ENCODE peak calls at places on chromosomes 11 and 22, in ten cellular contexts. One of them, this sample, is unnamed.

GRCh38 chr11:11789735-11790369 is 51.9 kb upstream of the USP47 start:
- DNase-seq in IMR-90: peak; percentile 40
- DNase-seq in HCT116: no peak
- DNase-seq in right atrium auricular region: no peak
- DNase-seq in mesendoderm: peak; percentile 13
- DNase-seq in heart right ventricle: no peak
- DNase-seq in spleen: no peak
- DNase-seq in CD8-positive, alpha-beta memory T cell: no peak
- DNase-seq in Panc1: no peak
- DNase-seq in naive thymus-derived CD4-positive, alpha-beta T cell: no peak
- DNase-seq in this sample: no peak

GRCh38 chr11:47147250-47147649 is 29.4 kb downstream of the ARFGAP2 start:
- DNase-seq in Panc1: no peak
- DNase-seq in CD8-positive, alpha-beta memory T cell: no peak
- DNase-seq in mesendoderm: peak; percentile 70
- DNase-seq in IMR-90: no peak
- DNase-seq in right atrium auricular region: no peak
- DNase-seq in heart right ventricle: no peak
- DNase-seq in HCT116: no peak
- DNase-seq in spleen: no peak
- DNase-seq in naive thymus-derived CD4-positive, alpha-beta T cell: no peak
- DNase-seq in this sample: no peak

GRCh38 chr11:78202733-78203167 is 14.0 kb downstream of the USP35 start:
- DNase-seq in mesendoderm: no peak
- DNase-seq in right atrium auricular region: no peak
- DNase-seq in spleen: peak; percentile 14
- DNase-seq in HCT116: no peak
- DNase-seq in Panc1: no peak
- DNase-seq in CD8-positive, alpha-beta memory T cell: peak; percentile 84
- DNase-seq in IMR-90: no peak
- DNase-seq in heart right ventricle: no peak
- DNase-seq in naive thymus-derived CD4-positive, alpha-beta T cell: peak; percentile 43
- DNase-seq in this sample: no peak

GRCh38 chr11:120807414-120808150 is 216.3 kb upstream of the TBCEL start:
- DNase-seq in IMR-90: peak; percentile 95
- DNase-seq in Panc1: peak; percentile 62
- DNase-seq in CD8-positive, alpha-beta memory T cell: no peak
- DNase-seq in HCT116: no peak
- DNase-seq in heart right ventricle: no peak
- DNase-seq in naive thymus-derived CD4-positive, alpha-beta T cell: no peak
- DNase-seq in spleen: no peak
- DNase-seq in right atrium auricular region: no peak
- DNase-seq in mesendoderm: peak; percentile 88
- DNase-seq in this sample: peak; percentile 68

GRCh38 chr22:46069518-46070214 is 80.7 kb upstream of the PPARA start:
- DNase-seq in heart right ventricle: peak; percentile 90
- DNase-seq in HCT116: peak; percentile 91
- DNase-seq in IMR-90: peak; percentile 91
- DNase-seq in mesendoderm: no peak
- DNase-seq in right atrium auricular region: peak; percentile 94
- DNase-seq in Panc1: peak; percentile 84
- DNase-seq in CD8-positive, alpha-beta memory T cell: peak; percentile 39
- DNase-seq in naive thymus-derived CD4-positive, alpha-beta T cell: peak; percentile 47
- DNase-seq in spleen: peak; percentile 89
- DNase-seq in this sample: no peak

GRCh38 chr11:68090706-68091105 is 30.5 kb downstream of the CHKA start:
- DNase-seq in Panc1: no peak
- DNase-seq in heart right ventricle: no peak
- DNase-seq in mesendoderm: no peak
- DNase-seq in spleen: no peak
- DNase-seq in HCT116: no peak
- DNase-seq in CD8-positive, alpha-beta memory T cell: no peak
- DNase-seq in naive thymus-derived CD4-positive, alpha-beta T cell: no peak
- DNase-seq in right atrium auricular region: no peak
- DNase-seq in IMR-90: peak; percentile 11
- DNase-seq in this sample: no peak

GRCh38 chr11:127651888-127652221 is 651.3 kb upstream of the KIRREL3 start:
- DNase-seq in HCT116: no peak
- DNase-seq in right atrium auricular region: no peak
- DNase-seq in mesendoderm: no peak
- DNase-seq in IMR-90: peak; percentile 48
- DNase-seq in CD8-positive, alpha-beta memory T cell: no peak
- DNase-seq in Panc1: peak; percentile 36
- DNase-seq in heart right ventricle: no peak
- DNase-seq in spleen: no peak
- DNase-seq in naive thymus-derived CD4-positive, alpha-beta T cell: no peak
- DNase-seq in this sample: no peak

GRCh38 chr22:26592368-26593015 is 2.6 kb upstream of the TPST2 start:
- DNase-seq in Panc1: no peak
- DNase-seq in naive thymus-derived CD4-positive, alpha-beta T cell: peak; percentile 48
- DNase-seq in mesendoderm: no peak
- DNase-seq in HCT116: no peak
- DNase-seq in CD8-positive, alpha-beta memory T cell: peak; percentile 82
- DNase-seq in spleen: peak; percentile 87
- DNase-seq in IMR-90: no peak
- DNase-seq in right atrium auricular region: no peak
- DNase-seq in heart right ventricle: no peak
- DNase-seq in this sample: no peak

GRCh38 chr11:67611704-67612587 is 5.2 kb downstream of the NDUFV1 start:
- DNase-seq in naive thymus-derived CD4-positive, alpha-beta T cell: no peak
- DNase-seq in right atrium auricular region: no peak
- DNase-seq in spleen: no peak
- DNase-seq in mesendoderm: no peak
- DNase-seq in IMR-90: no peak
- DNase-seq in Panc1: no peak
- DNase-seq in HCT116: no peak
- DNase-seq in heart right ventricle: no peak
- DNase-seq in CD8-positive, alpha-beta memory T cell: no peak
- DNase-seq in this sample: no peak

GRCh38 chr11:113251281-113251680 is 63.1 kb upstream of the TTC12 start:
- DNase-seq in mesendoderm: no peak
- DNase-seq in naive thymus-derived CD4-positive, alpha-beta T cell: no peak
- DNase-seq in heart right ventricle: no peak
- DNase-seq in CD8-positive, alpha-beta memory T cell: no peak
- DNase-seq in Panc1: no peak
- DNase-seq in IMR-90: no peak
- DNase-seq in spleen: no peak
- DNase-seq in HCT116: no peak
- DNase-seq in right atrium auricular region: no peak
- DNase-seq in this sample: no peak

GRCh38 chr22:30940655-30941362 is 27.8 kb downstream of the MORC2 start:
- DNase-seq in HCT116: no peak
- DNase-seq in naive thymus-derived CD4-positive, alpha-beta T cell: no peak
- DNase-seq in IMR-90: no peak
- DNase-seq in spleen: no peak
- DNase-seq in right atrium auricular region: no peak
- DNase-seq in CD8-positive, alpha-beta memory T cell: peak; percentile 55
- DNase-seq in mesendoderm: no peak
- DNase-seq in Panc1: no peak
- DNase-seq in heart right ventricle: no peak
- DNase-seq in this sample: no peak

GRCh38 chr22:47200273-47201051 is 438.0 kb downstream of the TBC1D22A start:
- DNase-seq in Panc1: no peak
- DNase-seq in right atrium auricular region: peak; percentile 55
- DNase-seq in IMR-90: no peak
- DNase-seq in heart right ventricle: no peak
- DNase-seq in CD8-positive, alpha-beta memory T cell: no peak
- DNase-seq in HCT116: no peak
- DNase-seq in naive thymus-derived CD4-positive, alpha-beta T cell: no peak
- DNase-seq in mesendoderm: no peak
- DNase-seq in spleen: peak; percentile 69
- DNase-seq in this sample: no peak

DNA sequence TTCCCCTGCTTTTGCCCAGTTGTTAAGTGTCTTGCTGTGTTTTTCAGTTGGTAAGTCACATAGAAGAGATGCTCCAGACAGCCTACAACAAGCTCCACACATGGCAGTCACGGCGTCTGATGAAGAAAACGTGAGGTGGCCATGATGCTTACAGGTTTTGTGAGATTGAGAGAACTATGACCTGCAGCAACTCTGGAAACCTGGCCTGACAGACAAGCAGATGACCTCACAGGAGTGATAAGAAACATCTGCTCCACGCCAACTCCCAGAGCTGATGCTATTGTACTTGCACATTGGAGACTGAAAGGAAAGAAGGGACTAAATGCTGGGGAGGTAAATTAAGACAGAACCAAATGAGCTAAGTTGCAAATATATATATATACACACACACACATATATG is 28.6 kb upstream of the LDHA start:
- DNase-seq in Panc1: no peak
- DNase-seq in heart right ventricle: no peak
- DNase-seq in CD8-positive, alpha-beta memory T cell: no peak
- DNase-seq in naive thymus-derived CD4-positive, alpha-beta T cell: no peak
- DNase-seq in spleen: no peak
- DNase-seq in right atrium auricular region: no peak
- DNase-seq in HCT116: no peak
- DNase-seq in mesendoderm: no peak
- DNase-seq in IMR-90: no peak
- DNase-seq in this sample: no peak
- H3K36me3 ChIP-seq in Panc1: peaks cover 36% of the 10 kb centered on the region
- H3K36me3 ChIP-seq in heart right ventricle: no peaks in the 10 kb centered on the region
- H3K36me3 ChIP-seq in CD8-positive, alpha-beta memory T cell: peaks cover 44% of the 10 kb centered on the region
- H3K36me3 ChIP-seq in naive thymus-derived CD4-positive, alpha-beta T cell: peaks cover 42% of the 10 kb centered on the region
- H3K36me3 ChIP-seq in spleen: peaks cover 68% of the 10 kb centered on the region
- H3K36me3 ChIP-seq in right atrium auricular region: peaks cover 66% of the 10 kb centered on the region
- H3K36me3 ChIP-seq in HCT116: peaks cover 41% of the 10 kb centered on the region
- H3K36me3 ChIP-seq in mesendoderm: peaks cover 6% of the 10 kb centered on the region
- H3K36me3 ChIP-seq in IMR-90: peaks cover 33% of the 10 kb centered on the region
- H3K36me3 ChIP-seq in this sample: peaks cover 8% of the 10 kb centered on the region

GRCh38 chr11:93524868-93525267 is 18.3 kb downstream of the SMCO4 start:
- DNase-seq in Panc1: no peak
- DNase-seq in mesendoderm: no peak
- DNase-seq in naive thymus-derived CD4-positive, alpha-beta T cell: no peak
- DNase-seq in HCT116: no peak
- DNase-seq in right atrium auricular region: no peak
- DNase-seq in IMR-90: no peak
- DNase-seq in spleen: peak; percentile 75
- DNase-seq in heart right ventricle: no peak
- DNase-seq in CD8-positive, alpha-beta memory T cell: no peak
- DNase-seq in this sample: no peak

GRCh38 chr11:93522448-93522847 is 20.7 kb downstream of the SMCO4 start:
- DNase-seq in mesendoderm: no peak
- DNase-seq in HCT116: no peak
- DNase-seq in CD8-positive, alpha-beta memory T cell: no peak
- DNase-seq in heart right ventricle: no peak
- DNase-seq in right atrium auricular region: no peak
- DNase-seq in Panc1: no peak
- DNase-seq in naive thymus-derived CD4-positive, alpha-beta T cell: no peak
- DNase-seq in IMR-90: no peak
- DNase-seq in spleen: no peak
- DNase-seq in this sample: no peak

GRCh38 chr11:93526058-93526633 is 17.0 kb downstream of the SMCO4 start:
- DNase-seq in right atrium auricular region: no peak
- DNase-seq in IMR-90: no peak
- DNase-seq in spleen: no peak
- DNase-seq in heart right ventricle: no peak
- DNase-seq in CD8-positive, alpha-beta memory T cell: no peak
- DNase-seq in HCT116: no peak
- DNase-seq in mesendoderm: no peak
- DNase-seq in naive thymus-derived CD4-positive, alpha-beta T cell: no peak
- DNase-seq in Panc1: no peak
- DNase-seq in this sample: no peak

GRCh38 chr11:93525601-93526000 is 17.6 kb downstream of the SMCO4 start:
- DNase-seq in CD8-positive, alpha-beta memory T cell: no peak
- DNase-seq in Panc1: no peak
- DNase-seq in HCT116: no peak
- DNase-seq in right atrium auricular region: peak; percentile 65
- DNase-seq in spleen: no peak
- DNase-seq in naive thymus-derived CD4-positive, alpha-beta T cell: no peak
- DNase-seq in IMR-90: peak; percentile 61
- DNase-seq in heart right ventricle: no peak
- DNase-seq in mesendoderm: no peak
- DNase-seq in this sample: no peak

DNA sequence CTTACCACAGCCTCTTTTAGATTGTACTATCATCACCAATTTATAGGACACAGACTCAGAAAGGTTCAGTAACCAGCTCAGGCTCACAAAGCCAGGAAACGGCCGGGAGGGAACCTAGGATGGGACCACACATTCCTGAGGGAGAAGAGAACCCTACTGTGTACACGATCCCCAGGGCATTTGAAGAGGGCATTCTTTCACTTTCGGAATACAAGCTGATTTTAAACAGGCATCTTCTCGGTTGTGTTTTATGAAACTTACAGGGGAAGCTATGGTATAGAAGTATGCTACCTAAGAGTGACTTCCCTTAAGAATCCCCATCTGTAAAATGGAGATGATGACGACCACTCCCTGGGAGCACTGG is 19.0 kb downstream of the SMCO4 start:
- DNase-seq in Panc1: no peak
- DNase-seq in naive thymus-derived CD4-positive, alpha-beta T cell: no peak
- DNase-seq in CD8-positive, alpha-beta memory T cell: no peak
- DNase-seq in mesendoderm: no peak
- DNase-seq in IMR-90: no peak
- DNase-seq in spleen: no peak
- DNase-seq in right atrium auricular region: no peak
- DNase-seq in HCT116: no peak
- DNase-seq in heart right ventricle: no peak
- DNase-seq in this sample: no peak
- H3K4me3 ChIP-seq in Panc1: no peak overlapping the region
- H3K4me3 ChIP-seq in naive thymus-derived CD4-positive, alpha-beta T cell: no peak overlapping the region
- H3K4me3 ChIP-seq in CD8-positive, alpha-beta memory T cell: no peak overlapping the region
- H3K4me3 ChIP-seq in mesendoderm: no peak overlapping the region
- H3K4me3 ChIP-seq in IMR-90: no peak overlapping the region
- H3K4me3 ChIP-seq in spleen: no peak overlapping the region
- H3K4me3 ChIP-seq in right atrium auricular region: no peak overlapping the region
- H3K4me3 ChIP-seq in HCT116: no peak overlapping the region
- H3K4me3 ChIP-seq in heart right ventricle: no peak overlapping the region
- H3K4me3 ChIP-seq in this sample: no peak overlapping the region

DNA sequence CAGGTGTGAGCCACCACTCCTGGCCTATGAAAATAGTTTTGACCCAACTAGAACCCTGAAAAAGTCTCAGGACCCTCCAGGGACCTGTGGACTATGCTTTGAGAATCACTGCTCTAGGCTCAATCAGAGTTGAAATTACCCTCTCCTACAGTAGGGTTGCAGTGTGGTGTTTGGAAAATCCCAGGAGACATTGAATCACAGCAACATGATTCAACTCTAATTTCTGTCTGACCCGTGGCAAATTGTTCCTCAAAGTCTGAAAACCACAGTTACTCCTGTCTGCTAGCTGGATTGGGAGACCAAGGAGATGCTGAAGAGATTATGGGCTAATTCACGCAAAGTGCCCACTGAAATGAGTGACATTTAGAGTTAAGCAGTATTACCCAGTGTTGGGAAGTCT is 5.4 kb upstream of the MTMR3 start:
- DNase-seq in heart right ventricle: no peak
- DNase-seq in mesendoderm: no peak
- DNase-seq in CD8-positive, alpha-beta memory T cell: no peak
- DNase-seq in spleen: no peak
- DNase-seq in Panc1: no peak
- DNase-seq in right atrium auricular region: no peak
- DNase-seq in HCT116: no peak
- DNase-seq in naive thymus-derived CD4-positive, alpha-beta T cell: no peak
- DNase-seq in IMR-90: peak; percentile 31
- DNase-seq in this sample: no peak
- H3K36me3 ChIP-seq in heart right ventricle: no peaks in the 10 kb centered on the region
- H3K36me3 ChIP-seq in mesendoderm: no peaks in the 10 kb centered on the region
- H3K36me3 ChIP-seq in CD8-positive, alpha-beta memory T cell: no peaks in the 10 kb centered on the region
- H3K36me3 ChIP-seq in spleen: no peaks in the 10 kb centered on the region
- H3K36me3 ChIP-seq in Panc1: no peaks in the 10 kb centered on the region
- H3K36me3 ChIP-seq in right atrium auricular region: no peaks in the 10 kb centered on the region
- H3K36me3 ChIP-seq in HCT116: no peaks in the 10 kb centered on the region
- H3K36me3 ChIP-seq in naive thymus-derived CD4-positive, alpha-beta T cell: no peaks in the 10 kb centered on the region
- H3K36me3 ChIP-seq in IMR-90: no peaks in the 10 kb centered on the region
- H3K36me3 ChIP-seq in this sample: no peaks in the 10 kb centered on the region

GRCh38 chr11:35524780-35525179 is 636 bp downstream of the PAMR1 start:
- DNase-seq in IMR-90: peak; percentile 68
- DNase-seq in mesendoderm: no peak
- DNase-seq in CD8-positive, alpha-beta memory T cell: no peak
- DNase-seq in Panc1: no peak
- DNase-seq in heart right ventricle: no peak
- DNase-seq in HCT116: no peak
- DNase-seq in right atrium auricular region: no peak
- DNase-seq in naive thymus-derived CD4-positive, alpha-beta T cell: no peak
- DNase-seq in spleen: no peak
- DNase-seq in this sample: no peak
- H3K4me3 ChIP-seq in IMR-90: peak overlapping the region; percentile 94
- H3K4me3 ChIP-seq in mesendoderm: no peak overlapping the region
- H3K4me3 ChIP-seq in CD8-positive, alpha-beta memory T cell: no peak overlapping the region
- H3K4me3 ChIP-seq in Panc1: no peak overlapping the region
- H3K4me3 ChIP-seq in heart right ventricle: peak overlapping the region; percentile 35
- H3K4me3 ChIP-seq in HCT116: no peak overlapping the region
- H3K4me3 ChIP-seq in right atrium auricular region: peak overlapping the region; percentile 47
- H3K4me3 ChIP-seq in naive thymus-derived CD4-positive, alpha-beta T cell: no peak overlapping the region
- H3K4me3 ChIP-seq in spleen: peak overlapping the region; percentile 13
- H3K4me3 ChIP-seq in this sample: peak overlapping the region; percentile 59

This sample was measured in H7.